ENCODE peak calls at places on chromosomes 2 and 18, in ten cellular contexts. J is HEK293T; F is psoas muscle; G is stimulated activated CD4-positive, alpha-beta T cell treated with anti-CD3 and anti-CD28 coated beads, Interleukin-1b, Interleukin-23, amount 100 ng/mL, for 24 hours; Q is hepatocyte; K is NCI-H1092 treated with DMSO at 0.1 percent for 48 hours; C is H1; M is fibroblast of villous mesenchyme; E is HuH-7.5; U is substantia nigra. S is an unnamed sample.
A peak's percentile ranks its signal among the peaks of the same experiment; 100 is the strongest.

GRCh38 chr18:39596891-39597290 is 2031.3 kb upstream of the CELF4 start:
- DNase-seq in F (no peak), Q (peak; percentile 31), J (peak; percentile 20), K (no peak), G (no peak), M (peak; percentile 73), E (no peak), C (no peak), U (no peak), S (no peak)

GRCh38 chr2:136242687-136243277 is 124.8 kb upstream of the CXCR4 start:
- DNase-seq in F (no peak), C (no peak), K (no peak), Q (no peak), E (no peak), G (no peak), U (no peak), J (no peak), M (peak; percentile 17), S (no peak)

GRCh38 chr2:60958800-60959199 is 58.7 kb upstream of the PEX13 start:
- DNase-seq in G (no peak), F (no peak), U (no peak), E (no peak), K (no peak), C (no peak), M (peak; percentile 73), Q (peak; percentile 12), J (no peak), S (no peak)

GRCh38 chr2:203018181-203018580 is 3.5 kb downstream of the NBEAL1 start:
- DNase-seq in E (no peak), K (no peak), M (peak; percentile 51), J (no peak), Q (no peak), U (no peak), C (no peak), G (no peak), F (no peak), S (no peak)

GRCh38 chr2:241514986-241515737 is 6.8 kb upstream of the STK25 start:
- DNase-seq in F (no peak), Q (no peak), K (no peak), M (no peak), G (no peak), J (no peak), E (no peak), C (no peak), U (no peak), S (no peak)

GRCh38 chr2:12987246-12987645 is 270.5 kb downstream of the TRIB2 start:
- DNase-seq in M (no peak), J (no peak), E (no peak), K (no peak), C (no peak), U (no peak), G (no peak), F (no peak), Q (no peak), S (no peak)

GRCh38 chr18:75931079-75931478 is 503.6 kb upstream of the SMIM21 start:
- DNase-seq in E (no peak), C (no peak), K (no peak), Q (no peak), G (no peak), J (no peak), M (no peak), U (no peak), F (no peak), S (no peak)

GRCh38 chr2:1617425-1618021 is 126.8 kb downstream of the PXDN start:
- DNase-seq in J (no peak), Q (no peak), F (no peak), E (no peak), M (no peak), K (no peak), G (no peak), U (no peak), C (no peak), S (no peak)

GRCh38 chr2:101610750-101611315 is 86.7 kb upstream of the MAP4K4 start:
- DNase-seq in J (no peak), E (no peak), U (no peak), Q (no peak), C (no peak), F (no peak), M (no peak), G (no peak), K (no peak), S (no peak)

GRCh38 chr18:46761054-46761769 is 4.4 kb upstream of the ST8SIA5 start:
- DNase-seq in G (no peak), C (no peak), U (no peak), J (no peak), M (no peak), K (peak; percentile 99), Q (no peak), E (no peak), F (no peak), S (no peak)

GRCh38 chr18:647304-647703 is 10.1 kb upstream of the TYMS start:
- DNase-seq in U (no peak), G (no peak), K (no peak), F (no peak), J (no peak), E (no peak), M (no peak), Q (no peak), C (no peak), S (no peak)

GRCh38 chr2:12102679-12103078 is 356.2 kb downstream of the LPIN1 start:
- DNase-seq in Q (no peak), J (no peak), E (no peak), U (no peak), K (no peak), F (no peak), G (no peak), M (no peak), C (no peak), S (no peak)

GRCh38 chr2:197369946-197370325 is 59.4 kb upstream of the ANKRD44 start:
- DNase-seq in U (no peak), C (no peak), F (no peak), E (no peak), G (no peak), J (no peak), Q (no peak), M (no peak), K (no peak), S (no peak)

GRCh38 chr2:239445771-239446524 is 45.1 kb upstream of the HDAC4 start:
- DNase-seq in U (peak; percentile 78), J (no peak), G (no peak), F (no peak), C (no peak), M (peak; percentile 38), E (no peak), Q (peak; percentile 41), K (no peak), S (no peak)

GRCh38 chr2:7627587-7627986 is 710.4 kb downstream of the RNF144A start:
- DNase-seq in U (no peak), J (no peak), G (no peak), M (no peak), F (no peak), K (no peak), Q (no peak), E (no peak), C (no peak), S (no peak)

GRCh38 chr18:22253676-22254075 is 84.3 kb downstream of the GATA6 start:
- DNase-seq in U (no peak), M (no peak), F (no peak), Q (no peak), K (no peak), G (no peak), E (no peak), J (no peak), C (no peak), S (no peak)

GRCh38 chr2:196335238-196335637 is 163.9 kb upstream of the STK17B start:
- DNase-seq in K (no peak), J (no peak), F (no peak), M (peak; percentile 34), U (no peak), E (no peak), Q (no peak), G (no peak), C (peak; percentile 27), S (no peak)

GRCh38 chr2:64325852-64326577 is 127.9 kb upstream of the LGALSL start:
- DNase-seq in Q (no peak), M (no peak), E (no peak), U (no peak), G (peak; percentile 28), C (no peak), F (no peak), J (no peak), K (no peak), S (peak; percentile 12)

GRCh38 chr18:62898359-62898758 is 183.0 kb downstream of the PHLPP1 start:
- DNase-seq in E (no peak), M (no peak), U (no peak), J (no peak), F (no peak), Q (no peak), G (no peak), C (no peak), K (no peak), S (no peak)

GRCh38 chr2:133561045-133561852 is 7.0 kb downstream of the NCKAP5 start:
- DNase-seq in U (no peak), J (peak; percentile 28), Q (peak; percentile 76), E (no peak), M (peak; percentile 76), G (no peak), K (peak; percentile 50), C (no peak), F (no peak), S (peak; percentile 31)

GRCh38 chr2:113922335-113922734 is 32.4 kb downstream of the ACTR3 start:
- DNase-seq in G (no peak), M (no peak), C (no peak), U (no peak), E (no peak), J (no peak), Q (no peak), K (no peak), F (no peak), S (no peak)

GRCh38 chr2:64839844-64840243 is 149.4 kb upstream of the SLC1A4 start:
- DNase-seq in K (no peak), G (no peak), E (no peak), Q (no peak), C (no peak), U (no peak), F (no peak), M (no peak), J (no peak), S (peak; percentile 75)

GRCh38 chr18:1014496-1014895 is 109.8 kb downstream of the ADCYAP1 start:
- DNase-seq in F (no peak), U (no peak), Q (no peak), E (no peak), G (no peak), C (no peak), J (no peak), K (peak; percentile 14), M (peak; percentile 70), S (no peak)

GRCh38 chr2:120887844-120888243 is 152.2 kb downstream of the GLI2 start:
- DNase-seq in J (no peak), U (no peak), C (no peak), F (peak; percentile 75), K (peak; percentile 30), E (no peak), G (no peak), M (no peak), Q (no peak), S (no peak)

GRCh38 chr18:59345556-59345955 is 13.5 kb downstream of the LMAN1 start:
- DNase-seq in G (no peak), J (no peak), K (no peak), U (no peak), F (no peak), C (no peak), E (no peak), M (no peak), Q (no peak), S (no peak)

GRCh38 chr2:42163444-42164045 is 5.6 kb upstream of the EML4 start:
- DNase-seq in K (no peak), E (no peak), C (no peak), U (no peak), M (peak; percentile 89), J (no peak), Q (no peak), G (no peak), F (no peak), S (no peak)

GRCh38 chr2:195509551-195509950 is 147.5 kb upstream of the SLC39A10 start:
- DNase-seq in J (no peak), K (no peak), F (no peak), C (no peak), G (no peak), M (no peak), E (no peak), U (no peak), Q (no peak), S (no peak)

GRCh38 chr2:12534646-12535263 is 182.0 kb upstream of the TRIB2 start:
- DNase-seq in M (peak; percentile 96), J (no peak), C (no peak), K (no peak), F (no peak), E (no peak), U (no peak), Q (peak; percentile 30), G (no peak), S (no peak)